ENCODE peak calls at places on chromosomes 4 and X, in eight cellular contexts. One of them, this sample, is unnamed.

GRCh38 chr4:136927172-136927571 is 605.1 kb downstream of the PCDH18 start:
- DNase-seq in mesenteric fat pad: no peak
- DNase-seq in hepatic stellate cell: peak; percentile 2
- DNase-seq in endodermal cell: no peak
- DNase-seq in stimulated activated CD8-positive, alpha-beta memory T cell treated with anti-CD3 and anti-CD28 coated beads, Interleukin-2, amount 100 ng/mL, for 1 hour: no peak
- DNase-seq in RCC 7860: peak; percentile 89
- DNase-seq in brain pericyte: no peak
- DNase-seq in AG08396: peak; percentile 13
- DNase-seq in this sample: no peak

GRCh38 chr4:95625020-95625419 is 76.2 kb upstream of the UNC5C start:
- DNase-seq in RCC 7860: no peak
- DNase-seq in AG08396: no peak
- DNase-seq in endodermal cell: no peak
- DNase-seq in hepatic stellate cell: no peak
- DNase-seq in brain pericyte: no peak
- DNase-seq in mesenteric fat pad: no peak
- DNase-seq in stimulated activated CD8-positive, alpha-beta memory T cell treated with anti-CD3 and anti-CD28 coated beads, Interleukin-2, amount 100 ng/mL, for 1 hour: no peak
- DNase-seq in this sample: no peak

GRCh38 chrX:70494441-70494840 is 49.8 kb downstream of the DLG3 start:
- DNase-seq in AG08396: no peak
- DNase-seq in mesenteric fat pad: no peak
- DNase-seq in endodermal cell: peak; percentile 29
- DNase-seq in hepatic stellate cell: no peak
- DNase-seq in RCC 7860: peak; percentile 11
- DNase-seq in brain pericyte: no peak
- DNase-seq in stimulated activated CD8-positive, alpha-beta memory T cell treated with anti-CD3 and anti-CD28 coated beads, Interleukin-2, amount 100 ng/mL, for 1 hour: no peak
- DNase-seq in this sample: no peak

GRCh38 chrX:10636337-10636736 is 16.0 kb upstream of the MID1 start:
- DNase-seq in RCC 7860: peak; percentile 53
- DNase-seq in stimulated activated CD8-positive, alpha-beta memory T cell treated with anti-CD3 and anti-CD28 coated beads, Interleukin-2, amount 100 ng/mL, for 1 hour: no peak
- DNase-seq in AG08396: peak; percentile 29
- DNase-seq in hepatic stellate cell: no peak
- DNase-seq in brain pericyte: no peak
- DNase-seq in endodermal cell: peak; percentile 70
- DNase-seq in mesenteric fat pad: no peak
- DNase-seq in this sample: peak; percentile 72

GRCh38 chrX:24479924-24480722 is 15.0 kb downstream of the PDK3 start:
- DNase-seq in RCC 7860: peak; percentile 51
- DNase-seq in stimulated activated CD8-positive, alpha-beta memory T cell treated with anti-CD3 and anti-CD28 coated beads, Interleukin-2, amount 100 ng/mL, for 1 hour: peak; percentile 39
- DNase-seq in mesenteric fat pad: no peak
- DNase-seq in brain pericyte: no peak
- DNase-seq in endodermal cell: no peak
- DNase-seq in hepatic stellate cell: no peak
- DNase-seq in AG08396: no peak
- DNase-seq in this sample: no peak

GRCh38 chrX:16464369-16464768 is 185.6 kb upstream of the S100G start:
- DNase-seq in endodermal cell: no peak
- DNase-seq in hepatic stellate cell: no peak
- DNase-seq in brain pericyte: no peak
- DNase-seq in RCC 7860: no peak
- DNase-seq in AG08396: no peak
- DNase-seq in mesenteric fat pad: no peak
- DNase-seq in stimulated activated CD8-positive, alpha-beta memory T cell treated with anti-CD3 and anti-CD28 coated beads, Interleukin-2, amount 100 ng/mL, for 1 hour: no peak
- DNase-seq in this sample: no peak

GRCh38 chrX:49291615-49292337 is 11.7 kb upstream of the GAGE10 start:
- DNase-seq in hepatic stellate cell: peak; percentile 31
- DNase-seq in AG08396: peak; percentile 50
- DNase-seq in endodermal cell: peak; percentile 92
- DNase-seq in mesenteric fat pad: no peak
- DNase-seq in RCC 7860: peak; percentile 17
- DNase-seq in brain pericyte: no peak
- DNase-seq in stimulated activated CD8-positive, alpha-beta memory T cell treated with anti-CD3 and anti-CD28 coated beads, Interleukin-2, amount 100 ng/mL, for 1 hour: peak; percentile 37
- DNase-seq in this sample: peak; percentile 28

GRCh38 chr4:82381235-82381634 is 7.4 kb upstream of the HNRNPD start:
- DNase-seq in RCC 7860: no peak
- DNase-seq in hepatic stellate cell: no peak
- DNase-seq in endodermal cell: peak; percentile 54
- DNase-seq in stimulated activated CD8-positive, alpha-beta memory T cell treated with anti-CD3 and anti-CD28 coated beads, Interleukin-2, amount 100 ng/mL, for 1 hour: no peak
- DNase-seq in brain pericyte: no peak
- DNase-seq in mesenteric fat pad: no peak
- DNase-seq in AG08396: no peak
- DNase-seq in this sample: no peak

GRCh38 chrX:134821370-134821769 is 163.1 kb upstream of the PLAC1 start:
- DNase-seq in mesenteric fat pad: no peak
- DNase-seq in brain pericyte: no peak
- DNase-seq in AG08396: peak; percentile 12
- DNase-seq in endodermal cell: peak; percentile 65
- DNase-seq in stimulated activated CD8-positive, alpha-beta memory T cell treated with anti-CD3 and anti-CD28 coated beads, Interleukin-2, amount 100 ng/mL, for 1 hour: no peak
- DNase-seq in RCC 7860: no peak
- DNase-seq in hepatic stellate cell: peak; percentile 41
- DNase-seq in this sample: no peak

GRCh38 chr4:184416913-184417734 is 57.2 kb downstream of the IRF2 start:
- DNase-seq in RCC 7860: no peak
- DNase-seq in hepatic stellate cell: peak; percentile 62
- DNase-seq in mesenteric fat pad: no peak
- DNase-seq in AG08396: peak; percentile 40
- DNase-seq in brain pericyte: no peak
- DNase-seq in endodermal cell: no peak
- DNase-seq in stimulated activated CD8-positive, alpha-beta memory T cell treated with anti-CD3 and anti-CD28 coated beads, Interleukin-2, amount 100 ng/mL, for 1 hour: no peak
- DNase-seq in this sample: peak; percentile 45

GRCh38 chr4:752196-752861 is 46.7 kb downstream of the PCGF3 start:
- DNase-seq in RCC 7860: no peak
- DNase-seq in hepatic stellate cell: no peak
- DNase-seq in AG08396: no peak
- DNase-seq in brain pericyte: no peak
- DNase-seq in stimulated activated CD8-positive, alpha-beta memory T cell treated with anti-CD3 and anti-CD28 coated beads, Interleukin-2, amount 100 ng/mL, for 1 hour: no peak
- DNase-seq in endodermal cell: no peak
- DNase-seq in mesenteric fat pad: no peak
- DNase-seq in this sample: no peak

GRCh38 chr4:185467991-185468390 is 3.5 kb downstream of the CCDC110 start:
- DNase-seq in brain pericyte: no peak
- DNase-seq in endodermal cell: no peak
- DNase-seq in hepatic stellate cell: no peak
- DNase-seq in AG08396: no peak
- DNase-seq in stimulated activated CD8-positive, alpha-beta memory T cell treated with anti-CD3 and anti-CD28 coated beads, Interleukin-2, amount 100 ng/mL, for 1 hour: no peak
- DNase-seq in RCC 7860: no peak
- DNase-seq in mesenteric fat pad: no peak
- DNase-seq in this sample: no peak

GRCh38 chr4:181541396-181541795 is 701.8 kb upstream of the TENM3 start:
- DNase-seq in stimulated activated CD8-positive, alpha-beta memory T cell treated with anti-CD3 and anti-CD28 coated beads, Interleukin-2, amount 100 ng/mL, for 1 hour: no peak
- DNase-seq in brain pericyte: no peak
- DNase-seq in endodermal cell: no peak
- DNase-seq in RCC 7860: no peak
- DNase-seq in mesenteric fat pad: no peak
- DNase-seq in hepatic stellate cell: no peak
- DNase-seq in AG08396: no peak
- DNase-seq in this sample: no peak

GRCh38 chr4:5708171-5708828 is at the start of gene EVC2:
- DNase-seq in mesenteric fat pad: peak; percentile 92
- DNase-seq in brain pericyte: no peak
- DNase-seq in AG08396: peak; percentile 84
- DNase-seq in hepatic stellate cell: peak; percentile 72
- DNase-seq in endodermal cell: peak; percentile 88
- DNase-seq in RCC 7860: no peak
- DNase-seq in stimulated activated CD8-positive, alpha-beta memory T cell treated with anti-CD3 and anti-CD28 coated beads, Interleukin-2, amount 100 ng/mL, for 1 hour: no peak
- DNase-seq in this sample: no peak

GRCh38 chr4:102438873-102439614 is 62.1 kb upstream of the NFKB1 start:
- DNase-seq in endodermal cell: no peak
- DNase-seq in stimulated activated CD8-positive, alpha-beta memory T cell treated with anti-CD3 and anti-CD28 coated beads, Interleukin-2, amount 100 ng/mL, for 1 hour: no peak
- DNase-seq in brain pericyte: peak; percentile 53
- DNase-seq in AG08396: peak; percentile 49
- DNase-seq in mesenteric fat pad: no peak
- DNase-seq in RCC 7860: peak; percentile 17
- DNase-seq in hepatic stellate cell: peak; percentile 18
- DNase-seq in this sample: peak; percentile 79

GRCh38 chr4:128601992-128602695 is 207.4 kb upstream of the JADE1 start:
- DNase-seq in hepatic stellate cell: no peak
- DNase-seq in mesenteric fat pad: no peak
- DNase-seq in stimulated activated CD8-positive, alpha-beta memory T cell treated with anti-CD3 and anti-CD28 coated beads, Interleukin-2, amount 100 ng/mL, for 1 hour: no peak
- DNase-seq in RCC 7860: peak; percentile 9
- DNase-seq in AG08396: no peak
- DNase-seq in brain pericyte: no peak
- DNase-seq in endodermal cell: no peak
- DNase-seq in this sample: no peak

GRCh38 chr4:145722561-145722960 is 42.6 kb downstream of the C4orf51 start:
- DNase-seq in hepatic stellate cell: no peak
- DNase-seq in endodermal cell: no peak
- DNase-seq in brain pericyte: no peak
- DNase-seq in stimulated activated CD8-positive, alpha-beta memory T cell treated with anti-CD3 and anti-CD28 coated beads, Interleukin-2, amount 100 ng/mL, for 1 hour: no peak
- DNase-seq in AG08396: no peak
- DNase-seq in mesenteric fat pad: no peak
- DNase-seq in RCC 7860: no peak
- DNase-seq in this sample: no peak

GRCh38 chrX:11787564-11787963 is 29.5 kb downstream of the MSL3 start:
- DNase-seq in brain pericyte: peak; percentile 1
- DNase-seq in AG08396: peak; percentile 16
- DNase-seq in RCC 7860: no peak
- DNase-seq in hepatic stellate cell: peak; percentile 38
- DNase-seq in stimulated activated CD8-positive, alpha-beta memory T cell treated with anti-CD3 and anti-CD28 coated beads, Interleukin-2, amount 100 ng/mL, for 1 hour: peak; percentile 37
- DNase-seq in mesenteric fat pad: no peak
- DNase-seq in endodermal cell: peak; percentile 95
- DNase-seq in this sample: peak; percentile 14

GRCh38 chr4:128639586-128640270 is 169.8 kb upstream of the JADE1 start:
- DNase-seq in RCC 7860: no peak
- DNase-seq in hepatic stellate cell: no peak
- DNase-seq in endodermal cell: no peak
- DNase-seq in mesenteric fat pad: no peak
- DNase-seq in AG08396: no peak
- DNase-seq in stimulated activated CD8-positive, alpha-beta memory T cell treated with anti-CD3 and anti-CD28 coated beads, Interleukin-2, amount 100 ng/mL, for 1 hour: no peak
- DNase-seq in brain pericyte: no peak
- DNase-seq in this sample: no peak

GRCh38 chr4:24228692-24229091 is 338.8 kb upstream of the PPARGC1A start:
- DNase-seq in endodermal cell: no peak
- DNase-seq in mesenteric fat pad: no peak
- DNase-seq in RCC 7860: no peak
- DNase-seq in brain pericyte: no peak
- DNase-seq in hepatic stellate cell: no peak
- DNase-seq in AG08396: no peak
- DNase-seq in stimulated activated CD8-positive, alpha-beta memory T cell treated with anti-CD3 and anti-CD28 coated beads, Interleukin-2, amount 100 ng/mL, for 1 hour: no peak
- DNase-seq in this sample: no peak

GRCh38 chrX:1106478-1107210 is 105.8 kb downstream of the CRLF2 start:
- DNase-seq in mesenteric fat pad: peak; percentile 68
- DNase-seq in RCC 7860: no peak
- DNase-seq in stimulated activated CD8-positive, alpha-beta memory T cell treated with anti-CD3 and anti-CD28 coated beads, Interleukin-2, amount 100 ng/mL, for 1 hour: no peak
- DNase-seq in AG08396: no peak
- DNase-seq in endodermal cell: peak; percentile 61
- DNase-seq in brain pericyte: no peak
- DNase-seq in hepatic stellate cell: no peak
- DNase-seq in this sample: no peak

GRCh38 chr4:3834921-3835521 is 68.8 kb downstream of the ADRA2C start:
- DNase-seq in AG08396: no peak
- DNase-seq in brain pericyte: no peak
- DNase-seq in RCC 7860: no peak
- DNase-seq in hepatic stellate cell: no peak
- DNase-seq in stimulated activated CD8-positive, alpha-beta memory T cell treated with anti-CD3 and anti-CD28 coated beads, Interleukin-2, amount 100 ng/mL, for 1 hour: no peak
- DNase-seq in mesenteric fat pad: no peak
- DNase-seq in endodermal cell: peak; percentile 62
- DNase-seq in this sample: no peak

GRCh38 chr4:175308236-175308635 is 390.1 kb downstream of the ADAM29 start:
- DNase-seq in mesenteric fat pad: no peak
- DNase-seq in AG08396: peak; percentile 11
- DNase-seq in RCC 7860: peak; percentile 39
- DNase-seq in brain pericyte: no peak
- DNase-seq in endodermal cell: no peak
- DNase-seq in stimulated activated CD8-positive, alpha-beta memory T cell treated with anti-CD3 and anti-CD28 coated beads, Interleukin-2, amount 100 ng/mL, for 1 hour: no peak
- DNase-seq in hepatic stellate cell: peak; percentile 20
- DNase-seq in this sample: peak; percentile 8

GRCh38 chrX:131821945-131822622 is 201.0 kb upstream of the STK26 start:
- DNase-seq in endodermal cell: no peak
- DNase-seq in RCC 7860: no peak
- DNase-seq in stimulated activated CD8-positive, alpha-beta memory T cell treated with anti-CD3 and anti-CD28 coated beads, Interleukin-2, amount 100 ng/mL, for 1 hour: peak; percentile 45
- DNase-seq in AG08396: peak; percentile 52
- DNase-seq in brain pericyte: no peak
- DNase-seq in mesenteric fat pad: no peak
- DNase-seq in hepatic stellate cell: peak; percentile 38
- DNase-seq in this sample: no peak

GRCh38 chr4:16713271-16713670 is 185.2 kb downstream of the LDB2 start:
- DNase-seq in endodermal cell: no peak
- DNase-seq in AG08396: no peak
- DNase-seq in hepatic stellate cell: no peak
- DNase-seq in RCC 7860: no peak
- DNase-seq in mesenteric fat pad: no peak
- DNase-seq in stimulated activated CD8-positive, alpha-beta memory T cell treated with anti-CD3 and anti-CD28 coated beads, Interleukin-2, amount 100 ng/mL, for 1 hour: no peak
- DNase-seq in brain pericyte: no peak
- DNase-seq in this sample: no peak

GRCh38 chrX:10239611-10240064 is 82.9 kb downstream of the CLCN4 start:
- DNase-seq in mesenteric fat pad: no peak
- DNase-seq in stimulated activated CD8-positive, alpha-beta memory T cell treated with anti-CD3 and anti-CD28 coated beads, Interleukin-2, amount 100 ng/mL, for 1 hour: no peak
- DNase-seq in hepatic stellate cell: no peak
- DNase-seq in AG08396: no peak
- DNase-seq in brain pericyte: peak; percentile 6
- DNase-seq in endodermal cell: no peak
- DNase-seq in RCC 7860: peak; percentile 84
- DNase-seq in this sample: no peak

GRCh38 chr4:173518419-173519102 is 11.5 kb downstream of the HAND2 start:
- DNase-seq in mesenteric fat pad: no peak
- DNase-seq in hepatic stellate cell: peak; percentile 71
- DNase-seq in AG08396: no peak
- DNase-seq in endodermal cell: peak; percentile 74
- DNase-seq in RCC 7860: no peak
- DNase-seq in stimulated activated CD8-positive, alpha-beta memory T cell treated with anti-CD3 and anti-CD28 coated beads, Interleukin-2, amount 100 ng/mL, for 1 hour: no peak
- DNase-seq in brain pericyte: no peak
- DNase-seq in this sample: no peak

GRCh38 chrX:48531359-48531954 is 8.1 kb upstream of the TBC1D25 start:
- DNase-seq in AG08396: peak; percentile 53
- DNase-seq in endodermal cell: no peak
- DNase-seq in brain pericyte: no peak
- DNase-seq in hepatic stellate cell: no peak
- DNase-seq in RCC 7860: peak; percentile 67
- DNase-seq in stimulated activated CD8-positive, alpha-beta memory T cell treated with anti-CD3 and anti-CD28 coated beads, Interleukin-2, amount 100 ng/mL, for 1 hour: no peak
- DNase-seq in mesenteric fat pad: no peak
- DNase-seq in this sample: peak; percentile 19

GRCh38 chr4:5036239-5036638 is 15.0 kb upstream of the STK32B start:
- DNase-seq in brain pericyte: no peak
- DNase-seq in stimulated activated CD8-positive, alpha-beta memory T cell treated with anti-CD3 and anti-CD28 coated beads, Interleukin-2, amount 100 ng/mL, for 1 hour: no peak
- DNase-seq in mesenteric fat pad: no peak
- DNase-seq in hepatic stellate cell: no peak
- DNase-seq in RCC 7860: peak; percentile 33
- DNase-seq in AG08396: no peak
- DNase-seq in endodermal cell: no peak
- DNase-seq in this sample: no peak

GRCh38 chrX:72262077-72262476 is 15.0 kb downstream of the RPS4X start:
- DNase-seq in mesenteric fat pad: no peak
- DNase-seq in endodermal cell: no peak
- DNase-seq in brain pericyte: no peak
- DNase-seq in hepatic stellate cell: no peak
- DNase-seq in AG08396: no peak
- DNase-seq in stimulated activated CD8-positive, alpha-beta memory T cell treated with anti-CD3 and anti-CD28 coated beads, Interleukin-2, amount 100 ng/mL, for 1 hour: no peak
- DNase-seq in RCC 7860: no peak
- DNase-seq in this sample: no peak

GRCh38 chrX:65516756-65517155 is 17.8 kb downstream of the LAS1L start:
- DNase-seq in RCC 7860: no peak
- DNase-seq in endodermal cell: no peak
- DNase-seq in hepatic stellate cell: no peak
- DNase-seq in AG08396: no peak
- DNase-seq in stimulated activated CD8-positive, alpha-beta memory T cell treated with anti-CD3 and anti-CD28 coated beads, Interleukin-2, amount 100 ng/mL, for 1 hour: no peak
- DNase-seq in brain pericyte: no peak
- DNase-seq in mesenteric fat pad: no peak
- DNase-seq in this sample: peak; percentile 19

This sample was measured in COLO829.